ENCODE peak calls at places on chromosome 7, in four cellular contexts. M, F, Y and O are unnamed samples.

GRCh38 chr7:131061158-131061557 is 266.5 kb upstream of the MKLN1 start:
- DNase-seq in F (no peak), M (no peak), Y (no peak), O (no peak)

GRCh38 chr7:130445008-130445407 is 4.2 kb upstream of the CEP41 start:
- DNase-seq in F (no peak), Y (peak), M (no peak), O (no peak)

GRCh38 chr7:139172775-139173174 is 58.3 kb upstream of the UBN2 start:
- DNase-seq in M (no peak), F (no peak), Y (no peak), O (no peak)

GRCh38 chr7:105389090-105389650 is 449 bp upstream of the SRPK2 start:
- DNase-seq in Y (peak), F (no peak), M (peak), O (no peak)

GRCh38 chr7:25482631-25483030 is 254.3 kb upstream of the NPVF start:
- DNase-seq in M (no peak), Y (no peak), F (no peak), O (no peak)

GRCh38 chr7:36784991-36785940 is 61.0 kb upstream of the AOAH start:
- DNase-seq in F (no peak), Y (no peak), M (no peak), O (peak)

GRCh38 chr7:8249121-8249520 is 12.8 kb downstream of the ICA1 start:
- DNase-seq in M (no peak), F (no peak), Y (no peak), O (no peak)

GRCh38 chr7:5494320-5494682 is 70.7 kb upstream of the TNRC18 start:
- DNase-seq in M (no peak), Y (no peak), F (no peak), O (no peak)

GRCh38 chr7:148944935-148945934 is 61.1 kb upstream of the EZH2 start:
- DNase-seq in M (peak), Y (peak), F (no peak), O (no peak)

GRCh38 chr7:141128506-141128905 is 54.6 kb downstream of the TMEM178B start:
- DNase-seq in F (no peak), M (no peak), Y (no peak), O (no peak)

GRCh38 chr7:102069913-102070629 is 216.6 kb upstream of the SH2B2 start:
- DNase-seq in F (no peak), Y (no peak), M (no peak), O (no peak)

GRCh38 chr7:25653412-25653811 is 425.1 kb upstream of the NPVF start:
- DNase-seq in M (no peak), Y (no peak), F (no peak), O (no peak)

GRCh38 chr7:50404392-50404791 is 45.8 kb downstream of the FIGNL1 start:
- DNase-seq in F (no peak), M (no peak), Y (peak), O (no peak)

GRCh38 chr7:80070391-80070790 is 64.2 kb upstream of the GNAI1 start:
- DNase-seq in F (no peak), M (no peak), Y (no peak), O (no peak)

GRCh38 chr7:127484954-127485353 is 92.4 kb upstream of the ZNF800 start:
- DNase-seq in F (no peak), M (no peak), Y (no peak), O (no peak)

GRCh38 chr7:35286986-35287385 is 33.1 kb upstream of the TBX20 start:
- DNase-seq in F (no peak), M (peak), Y (no peak), O (no peak)

GRCh38 chr7:112897839-112898431 is 107.7 kb upstream of the TMEM168 start:
- DNase-seq in Y (no peak), M (no peak), F (no peak), O (no peak)

GRCh38 chr7:41916450-41916927 is 213.6 kb upstream of the INHBA start:
- DNase-seq in Y (peak), F (no peak), M (peak), O (no peak)

GRCh38 chr7:77989981-77990566 is 191.5 kb downstream of the PHTF2 start:
- DNase-seq in Y (peak), M (no peak), F (no peak), O (no peak)

GRCh38 chr7:88289505-88290129 is 17.1 kb downstream of the STEAP4 start:
- DNase-seq in M (no peak), Y (no peak), F (no peak), O (no peak)

GRCh38 chr7:99844354-99844753 is 16.5 kb downstream of the CYP3A43 start:
- DNase-seq in Y (no peak), F (no peak), M (no peak), O (no peak)

GRCh38 chr7:149765399-149766121 is 7.8 kb downstream of the ZNF467 start:
- DNase-seq in M (no peak), F (no peak), Y (no peak), O (no peak)

GRCh38 chr7:15977663-15978062 is 291.2 kb upstream of the MEOX2 start:
- DNase-seq in M (peak), Y (no peak), F (no peak), O (no peak)

GRCh38 chr7:140621326-140622035 is 19.1 kb downstream of the DENND2A start:
- DNase-seq in Y (no peak), F (no peak), M (peak), O (no peak)

GRCh38 chr7:101386558-101387199 is 24.0 kb downstream of the COL26A1 start:
- DNase-seq in F (peak), M (no peak), Y (no peak), O (no peak)

GRCh38 chr7:42868456-42868855 is 43.4 kb downstream of the C7orf25 start:
- DNase-seq in F (no peak), M (no peak), Y (no peak), O (no peak)

GRCh38 chr7:36348256-36348655 is 41.4 kb upstream of the ANLN start:
- DNase-seq in M (peak), F (no peak), Y (no peak), O (no peak)

GRCh38 chr7:29811597-29811996 is 5.3 kb downstream of the WIPF3 start:
- DNase-seq in M (no peak), F (no peak), Y (no peak), O (no peak)

GRCh38 chr7:98418271-98418635 is 17.4 kb upstream of the BAIAP2L1 start:
- DNase-seq in Y (peak), M (peak), F (no peak), O (no peak)

GRCh38 chr7:85025312-85025756 is 161.5 kb downstream of the SEMA3D start:
- DNase-seq in M (no peak), F (no peak), Y (no peak), O (no peak)

GRCh38 chr7:128008744-128009143 is 22.5 kb downstream of the LRRC4 start:
- DNase-seq in F (no peak), Y (no peak), M (no peak), O (no peak)

GRCh38 chr7:116706668-116707126 is 34.7 kb downstream of the MET start:
- DNase-seq in M (peak), Y (peak), F (no peak), O (no peak)

GRCh38 chr7:117759950-117760640 is 113.1 kb downstream of the CTTNBP2 start:
- DNase-seq in F (no peak), Y (no peak), M (peak), O (no peak)

GRCh38 chr7:96440328-96440727 is 118.4 kb upstream of the SLC25A13 start:
- DNase-seq in M (no peak), F (no peak), Y (no peak), O (no peak)

GRCh38 chr7:3682028-3682712 is 381.1 kb downstream of the SDK1 start:
- DNase-seq in Y (no peak), F (no peak), M (no peak), O (no peak)